ENCODE peak calls at places on chromosomes 7 and 10, in four cellular contexts. Q is foreskin keratinocyte, Y is tibial artery, K is cardiac muscle cell. M is an unnamed sample.

GRCh38 chr10:92692697-92693533 is 3.2 kb downstream of the HHEX start:
- DNase-seq in Y (no peak), K (peak), Q (no peak), M (no peak)

GRCh38 chr10:132392811-132393694 is 3.9 kb upstream of the PWWP2B start:
- DNase-seq in K (no peak), Y (no peak), Q (no peak), M (no peak)

GRCh38 chr10:30125484-30125883 is 66.1 kb upstream of the JCAD start:
- DNase-seq in K (no peak), Q (no peak), Y (no peak), M (no peak)

GRCh38 chr7:154409703-154410311 is 357.6 kb downstream of the DPP6 start:
- DNase-seq in Q (no peak), K (peak), Y (no peak), M (peak)

GRCh38 chr10:88193018-88193417 is 329.6 kb downstream of the PTEN start:
- DNase-seq in Y (no peak), K (no peak), Q (no peak), M (no peak)

GRCh38 chr7:13949450-13949849 is 40.0 kb downstream of the ETV1 start:
- DNase-seq in Y (no peak), Q (no peak), K (no peak), M (no peak)

GRCh38 chr7:138032186-138032585 is 30.3 kb upstream of the CREB3L2 start:
- DNase-seq in Q (no peak), K (no peak), Y (no peak), M (no peak)

GRCh38 chr7:6564091-6564770 is 13.0 kb upstream of the GRID2IP start:
- DNase-seq in K (no peak), Y (no peak), Q (no peak), M (no peak)

GRCh38 chr7:47266799-47267198 is 315.1 kb downstream of the TNS3 start:
- DNase-seq in Y (no peak), Q (no peak), K (no peak), M (no peak)

GRCh38 chr10:49572594-49573114 is 33.7 kb upstream of the ERCC6 start:
- DNase-seq in K (no peak), Y (no peak), Q (no peak), M (no peak)

GRCh38 chr7:50449881-50450690 is at the start of gene FIGNL1:
- DNase-seq in K (peak), Q (peak), Y (peak), M (peak)

GRCh38 chr10:15313844-15314243 is 57.2 kb downstream of the FAM171A1 start:
- DNase-seq in Q (no peak), K (peak), Y (no peak), M (no peak)

GRCh38 chr7:44735403-44736165 is 13.1 kb upstream of the ZMIZ2 start:
- DNase-seq in Y (no peak), Q (peak), K (no peak), M (no peak)
- TF ChIP-seq CTCF in Y (no peak), Q (peak), K (no peak), M (no peak)

GRCh38 chr7:117401293-117402002 is 25.8 kb downstream of the ASZ1 start:
- DNase-seq in K (no peak), Q (no peak), Y (no peak), M (no peak)
- TF ChIP-seq CTCF in K (peak), Q (peak), Y (no peak), M (peak)

DNA sequence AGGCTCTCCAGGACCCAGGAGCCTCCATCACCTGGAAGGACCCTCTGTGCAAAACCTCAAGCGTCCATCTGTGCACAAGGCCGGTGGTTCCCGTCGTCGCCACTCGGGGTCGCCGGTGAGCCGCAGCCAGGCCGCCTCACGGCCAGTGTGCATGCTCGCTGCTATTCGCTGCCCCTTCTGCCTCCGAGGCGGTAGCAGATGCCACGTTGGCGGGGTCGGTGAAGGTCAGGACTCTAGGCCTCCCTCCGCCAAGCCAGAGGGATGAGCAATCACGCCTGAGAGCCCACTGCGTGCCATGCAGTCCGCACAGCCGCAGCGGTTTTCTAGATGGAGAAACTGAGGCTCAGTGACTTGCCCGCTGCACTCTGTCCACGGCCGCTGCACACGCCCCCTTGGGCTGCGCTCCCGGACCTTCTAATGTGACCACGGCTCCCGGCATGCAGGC is 5.7 kb downstream of the UPK3B start:
- DNase-seq in K (peak), Q (no peak), Y (no peak), M (no peak)
- TF ChIP-seq CTCF in K (peak), Q (peak), Y (peak), M (no peak)

GRCh38 chr10:110919349-110919931 is at the start of gene SHOC2:
- DNase-seq in Q (no peak), Y (peak), K (peak), M (peak)

GRCh38 chr10:110918269-110918632 is 729 bp downstream of the BBIP1 start:
- DNase-seq in Q (no peak), K (peak), Y (peak), M (peak)

GRCh38 chr10:110918633-110919348 is at the start of gene BBIP1:
- DNase-seq in Q (peak), K (no peak), Y (no peak), M (no peak)

GRCh38 chr10:110916554-110917346 is 2.2 kb downstream of the BBIP1 start:
- DNase-seq in Q (no peak), Y (no peak), K (no peak), M (no peak)

DNA sequence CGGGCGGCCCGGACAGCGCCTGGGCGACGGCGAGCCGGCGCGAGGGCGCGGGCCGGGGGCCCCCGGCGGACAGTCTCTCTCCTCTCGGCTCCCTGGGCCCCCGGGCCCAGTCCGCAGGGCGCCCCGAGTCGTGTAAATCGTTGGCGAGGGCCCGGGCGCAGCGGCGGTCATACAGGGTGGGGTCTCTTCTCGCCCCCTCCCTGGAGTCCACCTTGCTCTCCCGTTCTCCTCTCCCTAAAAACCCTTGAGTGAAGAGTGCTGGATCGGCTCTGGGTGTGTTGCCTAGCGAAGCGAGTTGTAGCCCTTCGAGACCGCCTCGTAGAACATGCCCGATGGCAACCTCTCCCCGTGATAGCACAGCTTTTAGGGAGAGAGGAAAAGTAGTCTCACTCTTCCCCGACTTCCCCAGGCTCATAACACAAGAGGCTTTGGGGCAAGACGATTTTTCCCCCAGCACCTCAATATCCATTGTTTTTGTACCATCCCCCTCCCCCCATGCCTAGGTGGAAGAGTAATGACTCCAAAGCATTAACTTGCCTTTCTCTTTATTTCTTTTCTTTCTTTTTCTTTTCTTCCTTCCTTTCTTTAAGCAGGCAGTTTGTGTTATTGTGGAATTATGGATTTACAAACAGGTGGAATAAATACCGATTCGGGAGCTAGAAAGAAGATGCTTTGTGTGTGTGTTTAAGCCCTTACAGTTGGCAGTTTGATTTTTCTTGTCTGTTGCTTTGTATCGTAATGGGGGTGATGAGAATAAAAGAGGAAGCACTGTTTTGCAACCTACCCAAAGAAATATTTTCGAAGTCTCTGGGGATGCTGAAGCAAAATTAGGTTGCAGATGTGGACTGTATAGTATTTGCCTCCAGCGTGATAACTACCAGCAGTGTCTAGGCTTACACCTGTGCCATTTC is 822 bp downstream of the SHOC2 start:
- DNase-seq in K (peak), Q (no peak), Y (peak), M (peak)
- TF ChIP-seq CTCF in K (no peak), Q (no peak), Y (no peak), M (no peak)